ENCODE peak calls at places on chromosomes 3 and 15, in nine cellular contexts. S is sigmoid colon; J is RWPE1; O is heart left ventricle; Y is NB4; X is fibroblast of mammary gland; Q is CD8-positive, alpha-beta T cell; F is AG04450; K is neural progenitor cell. U is an unnamed sample.

GRCh38 chr3:121660356-121661171 is at the start of gene HCLS1:
- DNase-seq in S (peak), J (no peak), O (peak), Y (peak), X (peak), Q (peak), F (no peak), K (no peak), U (peak)

GRCh38 chr3:49747792-49748480 is 24.2 kb upstream of the GMPPB start:
- DNase-seq in S (no peak), J (no peak), O (no peak), Y (no peak), X (peak), Q (no peak), F (no peak), K (no peak), U (no peak)

GRCh38 chr3:115937054-115937453 is 313.7 kb downstream of the GAP43 start:
- DNase-seq in S (no peak), J (peak), O (no peak), Y (no peak), X (peak), Q (no peak), F (no peak), K (no peak), U (no peak)

GRCh38 chr3:187403768-187404270 is 35.6 kb downstream of the RTP4 start:
- DNase-seq in S (no peak), J (peak), O (no peak), Y (no peak), X (peak), Q (no peak), F (peak), K (no peak), U (no peak)

GRCh38 chr15:77606142-77607034 is 26.3 kb downstream of the LINGO1 start:
- DNase-seq in S (no peak), J (no peak), O (no peak), Y (peak), X (peak), Q (no peak), F (no peak), K (no peak), U (no peak)

GRCh38 chr3:189195302-189195701 is 23.5 kb downstream of the TPRG1 start:
- DNase-seq in S (no peak), J (no peak), O (no peak), Y (peak), X (peak), Q (no peak), F (no peak), K (peak), U (no peak)

GRCh38 chr3:52443268-52443610 is 1.7 kb downstream of the SEMA3G start:
- DNase-seq in S (no peak), J (no peak), O (peak), Y (no peak), X (no peak), Q (no peak), F (no peak), K (no peak), U (no peak)

GRCh38 chr3:154850921-154851320 is 229.2 kb upstream of the MME start:
- DNase-seq in S (no peak), J (no peak), O (no peak), Y (no peak), X (no peak), Q (no peak), F (no peak), K (no peak), U (no peak)

GRCh38 chr15:97692317-97693015 is 268.0 kb upstream of the ARRDC4 start:
- DNase-seq in S (no peak), J (no peak), O (no peak), Y (peak), X (no peak), Q (no peak), F (no peak), K (no peak), U (no peak)

GRCh38 chr3:122105626-122106025 is 50.5 kb downstream of the CD86 start:
- DNase-seq in S (no peak), J (no peak), O (no peak), Y (no peak), X (peak), Q (no peak), F (no peak), K (no peak), U (no peak)

GRCh38 chr3:38039101-38039898 is at the start of gene DLEC1:
- DNase-seq in S (peak), J (no peak), O (peak), Y (peak), X (peak), Q (peak), F (no peak), K (peak), U (peak)

GRCh38 chr3:54193093-54193492 is 70.7 kb downstream of the CACNA2D3 start:
- DNase-seq in S (no peak), J (no peak), O (no peak), Y (no peak), X (no peak), Q (no peak), F (no peak), K (no peak), U (no peak)

GRCh38 chr15:59251001-59251845 is 44.6 kb downstream of the LDHAL6B start:
- DNase-seq in S (no peak), J (no peak), O (no peak), Y (no peak), X (no peak), Q (no peak), F (no peak), K (no peak), U (no peak)

GRCh38 chr15:40379853-40380252 is 2.7 kb upstream of the KNSTRN start:
- DNase-seq in S (peak), J (peak), O (no peak), Y (no peak), X (peak), Q (no peak), F (peak), K (no peak), U (no peak)

GRCh38 chr15:84760219-84760618 is 11.8 kb downstream of the ZNF592 start:
- DNase-seq in S (no peak), J (no peak), O (no peak), Y (no peak), X (no peak), Q (no peak), F (no peak), K (no peak), U (no peak)

GRCh38 chr3:74789111-74789510 is 174.7 kb upstream of the CNTN3 start:
- DNase-seq in S (no peak), J (peak), O (no peak), Y (peak), X (peak), Q (no peak), F (no peak), K (no peak), U (no peak)

GRCh38 chr3:155667988-155668387 is 76.9 kb downstream of the PLCH1 start:
- DNase-seq in S (no peak), J (no peak), O (no peak), Y (no peak), X (no peak), Q (no peak), F (no peak), K (no peak), U (no peak)

GRCh38 chr3:188874576-188874975 is 297.2 kb upstream of the TPRG1 start:
- DNase-seq in S (no peak), J (no peak), O (no peak), Y (no peak), X (no peak), Q (no peak), F (no peak), K (peak), U (no peak)

GRCh38 chr15:89362203-89363101 is 27.8 kb upstream of the POLG start:
- DNase-seq in S (no peak), J (no peak), O (no peak), Y (no peak), X (no peak), Q (no peak), F (no peak), K (peak), U (no peak)

GRCh38 chr3:170766823-170767575 is 103.0 kb downstream of the RPL22L1 start:
- DNase-seq in S (no peak), J (no peak), O (no peak), Y (no peak), X (no peak), Q (no peak), F (no peak), K (no peak), U (no peak)

GRCh38 chr3:135622215-135622614 is 343.3 kb upstream of the PPP2R3A start:
- DNase-seq in S (no peak), J (no peak), O (no peak), Y (no peak), X (no peak), Q (no peak), F (no peak), K (no peak), U (no peak)

GRCh38 chr3:76841750-76842149 is 198.1 kb upstream of the ROBO2 start:
- DNase-seq in S (no peak), J (no peak), O (no peak), Y (no peak), X (no peak), Q (no peak), F (peak), K (no peak), U (no peak)

GRCh38 chr3:81837071-81837593 is 75.7 kb upstream of the GBE1 start:
- DNase-seq in S (no peak), J (no peak), O (no peak), Y (no peak), X (no peak), Q (no peak), F (no peak), K (no peak), U (no peak)
- TF ChIP-seq CTCF in S (no peak), J (no peak), O (no peak), Y (no peak), X (no peak), Q (no peak), F (no peak), K (no peak), U (no peak)

GRCh38 chr3:46695177-46695961 is 1.9 kb upstream of the ALS2CL start:
- DNase-seq in S (peak), J (no peak), O (peak), Y (peak), X (peak), Q (peak), F (no peak), K (peak), U (peak)
- TF ChIP-seq CTCF in S (no peak), J (no peak), O (no peak), Y (peak), X (peak), Q (peak), F (peak), K (peak), U (peak)

GRCh38 chr3:146747928-146748327 is 142.8 kb upstream of the PLSCR5 start:
- DNase-seq in S (no peak), J (no peak), O (no peak), Y (no peak), X (peak), Q (no peak), F (peak), K (no peak), U (no peak)
- TF ChIP-seq CTCF in S (no peak), J (peak), O (no peak), Y (no peak), X (peak), Q (no peak), F (peak), K (peak), U (no peak)

DNA sequence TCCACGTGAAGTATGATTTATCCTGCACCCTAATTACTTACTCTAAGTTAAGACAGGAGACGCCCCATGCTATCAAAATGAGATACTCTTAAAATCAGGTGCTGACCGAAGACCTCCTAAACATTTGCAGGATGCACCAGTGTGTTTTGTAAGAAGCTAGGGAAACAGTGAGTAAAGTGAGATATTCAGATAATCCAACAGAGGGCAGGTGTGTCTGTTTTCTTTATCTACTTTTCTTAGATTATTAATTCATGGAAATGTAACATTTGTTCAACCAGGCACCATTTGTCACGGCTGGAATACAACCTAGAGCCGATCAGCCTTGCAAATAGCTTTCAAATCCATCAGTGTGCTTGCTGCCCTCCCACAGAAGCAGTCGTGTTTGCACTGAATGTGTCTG is 202.0 kb upstream of the CHRM5 start:
- DNase-seq in S (no peak), J (no peak), O (no peak), Y (no peak), X (peak), Q (no peak), F (no peak), K (no peak), U (no peak)
- TF ChIP-seq CTCF in S (no peak), J (no peak), O (no peak), Y (no peak), X (peak), Q (no peak), F (peak), K (no peak), U (no peak)

GRCh38 chr15:62138124-62138523 is 27.0 kb downstream of the C2CD4B start:
- DNase-seq in S (no peak), J (peak), O (no peak), Y (no peak), X (peak), Q (no peak), F (peak), K (no peak), U (no peak)

GRCh38 chr15:62141643-62142588 is 23.2 kb downstream of the C2CD4B start:
- DNase-seq in S (no peak), J (no peak), O (no peak), Y (no peak), X (no peak), Q (no peak), F (no peak), K (no peak), U (no peak)

GRCh38 chr15:62141200-62141599 is 23.9 kb downstream of the C2CD4B start:
- DNase-seq in S (no peak), J (no peak), O (no peak), Y (no peak), X (no peak), Q (no peak), F (no peak), K (no peak), U (no peak)

GRCh38 chr15:62145015-62145735 is 19.9 kb downstream of the C2CD4B start:
- DNase-seq in S (no peak), J (no peak), O (no peak), Y (no peak), X (no peak), Q (no peak), F (no peak), K (no peak), U (no peak)

DNA sequence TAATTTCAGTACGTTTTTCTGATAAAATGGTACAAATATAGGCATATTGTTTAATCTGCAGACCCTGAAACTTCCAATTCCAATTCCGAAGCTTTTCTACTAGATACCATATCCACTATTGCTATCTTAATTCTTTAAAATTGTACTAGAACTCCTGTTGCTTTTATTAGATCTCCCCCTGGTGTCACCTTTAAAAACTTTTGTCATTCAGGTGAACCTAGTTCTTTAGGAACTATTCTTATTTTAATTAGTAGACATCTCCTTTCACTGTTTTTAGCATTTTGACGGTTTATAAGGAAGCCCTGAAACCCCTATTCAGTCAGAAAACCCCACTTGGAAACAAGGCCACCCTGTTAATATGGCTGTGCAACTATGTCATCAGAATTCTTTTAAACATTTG is 22.3 kb downstream of the C2CD4B start:
- DNase-seq in S (no peak), J (no peak), O (no peak), Y (no peak), X (no peak), Q (no peak), F (no peak), K (no peak), U (no peak)
- TF ChIP-seq CTCF in S (no peak), J (no peak), O (no peak), Y (no peak), X (peak), Q (no peak), F (no peak), K (no peak), U (no peak)

U was measured in CD14-positive monocyte.